ENCODE peak calls at places on chromosomes 7 and 10, in seven cellular contexts. C, X, I, U, Y, F and W are unnamed samples.
A peak's percentile ranks its signal among the peaks of the same experiment; 100 is the strongest.

GRCh38 chr7:80206763-80207162 is 72.1 kb downstream of the GNAI1 start:
- DNase-seq in F (no peak), Y (no peak), I (no peak), X (no peak), C (no peak), U (no peak), W (no peak)

GRCh38 chr10:127853868-127854768 is 38.6 kb downstream of the CLRN3 start:
- DNase-seq in I (no peak), Y (peak; percentile 66), C (peak; percentile 48), X (peak; percentile 43), U (peak; percentile 42), F (peak; percentile 81), W (no peak)

GRCh38 chr10:92181575-92181974 is 109.3 kb downstream of the CPEB3 start:
- DNase-seq in U (no peak), C (no peak), Y (no peak), X (no peak), F (no peak), I (no peak), W (no peak)

GRCh38 chr10:121900443-121901174 is 27.2 kb downstream of the ATE1 start:
- DNase-seq in C (peak; percentile 58), F (peak; percentile 21), X (peak; percentile 69), Y (peak; percentile 31), I (no peak), U (no peak), W (no peak)

GRCh38 chr7:145169908-145170307 is 334.1 kb upstream of the TPK1 start:
- DNase-seq in U (no peak), X (no peak), C (no peak), F (no peak), I (no peak), Y (no peak), W (no peak)

GRCh38 chr10:94116848-94117247 is 123.1 kb downstream of the PLCE1 start:
- DNase-seq in F (no peak), Y (no peak), X (no peak), I (no peak), U (no peak), C (no peak), W (no peak)

GRCh38 chr7:154695836-154696235 is 307.1 kb downstream of the PAXIP1 start:
- DNase-seq in Y (no peak), F (no peak), U (no peak), I (no peak), C (no peak), X (no peak), W (no peak)

GRCh38 chr10:84903320-84903719 is 574.9 kb downstream of the CCSER2 start:
- DNase-seq in F (no peak), U (no peak), Y (no peak), C (no peak), X (no peak), I (no peak), W (no peak)

GRCh38 chr10:62373995-62374861 is at the start of gene ZNF365:
- DNase-seq in I (peak; percentile 54), U (peak; percentile 20), C (no peak), Y (no peak), F (no peak), X (no peak), W (no peak)

GRCh38 chr10:26292058-26292457 is 75.5 kb downstream of the GAD2 start:
- DNase-seq in X (no peak), Y (no peak), U (no peak), I (no peak), F (no peak), C (no peak), W (no peak)

GRCh38 chr7:131897790-131898165 is 341.4 kb upstream of the PODXL start:
- DNase-seq in U (no peak), F (no peak), C (no peak), Y (no peak), X (no peak), I (no peak), W (no peak)

GRCh38 chr7:46754135-46754730 is 827.7 kb downstream of the TNS3 start:
- DNase-seq in I (no peak), F (no peak), C (no peak), X (no peak), Y (no peak), U (no peak), W (no peak)

GRCh38 chr7:83579740-83580139 is 69.2 kb downstream of the SEMA3E start:
- DNase-seq in U (no peak), Y (no peak), C (no peak), X (no peak), I (no peak), F (no peak), W (no peak)

GRCh38 chr10:68828833-68829232 is 1.5 kb downstream of the STOX1 start:
- DNase-seq in X (no peak), U (no peak), I (no peak), C (no peak), F (no peak), Y (no peak), W (no peak)

GRCh38 chr7:85630904-85631582 is 444.2 kb upstream of the SEMA3D start:
- DNase-seq in X (no peak), I (no peak), C (no peak), U (no peak), Y (no peak), F (no peak), W (no peak)

GRCh38 chr10:49532461-49532860 is 6.5 kb downstream of the ERCC6 start:
- DNase-seq in Y (no peak), X (no peak), C (no peak), U (no peak), F (no peak), I (no peak), W (no peak)

GRCh38 chr10:49539320-49539885 is 482 bp upstream of the ERCC6 start:
- DNase-seq in C (peak; percentile 24), U (no peak), F (peak; percentile 33), X (peak; percentile 23), I (no peak), Y (peak; percentile 36), W (no peak)

GRCh38 chr10:49538381-49539319 is at the start of gene ERCC6:
- DNase-seq in C (peak; percentile 94), I (peak; percentile 96), Y (peak; percentile 98), X (peak; percentile 97), U (peak; percentile 96), F (peak; percentile 98), W (peak; percentile 97)

GRCh38 chr10:49528977-49529506 is 9.9 kb downstream of the ERCC6 start:
- DNase-seq in C (no peak), U (no peak), Y (no peak), F (no peak), X (no peak), I (no peak), W (no peak)

DNA sequence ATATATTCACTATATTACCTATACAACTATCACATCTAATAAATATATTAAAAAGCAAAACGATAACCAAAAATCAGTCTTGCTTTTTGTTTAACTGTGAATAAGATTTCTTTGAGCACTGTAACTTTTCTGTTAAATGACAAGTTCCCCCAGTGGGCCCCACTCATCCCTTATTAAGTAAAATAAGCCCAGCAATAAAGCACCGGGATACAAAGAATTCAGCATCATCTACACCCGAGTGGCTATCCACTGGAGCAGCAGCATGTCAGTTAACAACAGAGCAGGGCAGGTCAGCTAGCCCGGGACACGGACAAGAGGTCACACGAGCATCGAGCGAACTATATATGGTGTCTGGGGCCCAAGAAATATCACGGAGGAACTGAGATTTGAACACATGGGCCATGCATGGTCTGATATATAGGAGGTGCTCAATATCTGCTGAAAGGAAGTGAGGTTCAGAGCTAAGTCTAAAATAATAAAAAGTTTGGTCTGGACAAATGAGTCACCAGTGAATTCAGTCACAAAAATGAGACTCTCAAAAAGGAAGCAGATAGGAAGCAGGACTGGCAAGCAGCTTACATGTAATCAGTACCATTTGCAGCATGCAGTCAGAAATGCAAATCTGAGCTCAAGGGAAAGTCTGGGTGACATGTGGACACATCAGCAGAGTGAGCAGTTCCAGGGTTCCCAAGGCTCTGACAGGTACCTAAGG is 4.1 kb downstream of the ERCC6 start:
- DNase-seq in F (peak; percentile 7), Y (no peak), X (no peak), U (no peak), I (no peak), C (no peak), W (no peak)
- TF ChIP-seq POLR2A in F (no peak), Y (no peak), X (no peak), U (no peak), I (no peak), C (no peak), W (no peak)

GRCh38 chr7:33981221-33981620 is 75.9 kb downstream of the BMPER start:
- DNase-seq in I (no peak), Y (no peak), F (no peak), U (no peak), X (no peak), C (no peak), W (no peak)

GRCh38 chr7:33979300-33979806 is 74.0 kb downstream of the BMPER start:
- DNase-seq in F (no peak), C (no peak), X (no peak), I (no peak), Y (no peak), U (no peak), W (no peak)

GRCh38 chr7:33979807-33980355 is 74.5 kb downstream of the BMPER start:
- DNase-seq in C (no peak), F (no peak), X (no peak), Y (no peak), I (no peak), U (no peak), W (no peak)

GRCh38 chr7:33981686-33982424 is 76.5 kb downstream of the BMPER start:
- DNase-seq in Y (no peak), C (no peak), U (no peak), I (no peak), X (no peak), F (no peak), W (no peak)

DNA sequence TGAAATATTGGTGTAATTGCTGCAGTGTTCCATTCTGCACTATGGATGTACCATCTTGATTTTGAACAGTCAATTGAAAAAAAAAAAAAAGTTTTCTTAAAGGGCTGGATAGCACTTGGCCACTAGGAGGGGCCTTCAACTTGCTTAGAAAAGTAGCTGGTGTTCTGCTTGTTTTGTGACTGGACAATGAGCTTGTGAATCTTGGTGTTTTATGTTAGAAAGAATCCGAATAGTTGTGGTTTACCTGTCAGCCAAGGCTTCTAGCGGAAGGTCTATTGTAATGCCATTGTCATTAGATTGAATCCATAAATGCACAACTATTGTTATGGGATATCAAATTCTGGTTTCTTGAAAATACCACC is 77.1 kb downstream of the BMPER start:
- DNase-seq in X (no peak), U (no peak), C (no peak), F (no peak), I (no peak), Y (no peak), W (no peak)
- TF ChIP-seq CTCF in X (peak; percentile 21), U (no peak), C (peak; percentile 21), F (no peak), I (no peak), Y (no peak), W (no peak)

DNA sequence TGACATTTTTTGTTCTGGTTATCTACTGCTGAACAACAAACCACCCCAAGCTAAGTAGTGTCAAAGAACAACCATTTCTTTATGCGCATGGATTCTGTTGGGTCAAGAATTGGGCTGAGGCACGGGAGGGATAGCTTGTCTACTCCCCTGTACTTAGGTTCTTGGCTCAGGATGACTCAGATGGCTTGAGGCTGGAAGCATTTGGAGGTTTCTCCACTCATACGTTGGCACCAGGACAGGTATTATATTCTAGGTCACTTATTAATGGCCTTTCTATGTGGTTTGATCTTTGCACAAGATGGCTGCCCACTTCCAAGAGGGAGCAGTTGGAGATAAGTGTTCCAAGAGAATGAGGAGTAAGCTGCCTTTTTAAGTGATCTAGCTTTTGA is 11.8 kb upstream of the TFAM start:
- DNase-seq in I (no peak), C (no peak), F (no peak), Y (no peak), U (no peak), X (no peak), W (no peak)
- H3K36me3 ChIP-seq in I (no peaks in the 10 kb centered on the region), C (no peaks in the 10 kb centered on the region), F (no peaks in the 10 kb centered on the region), Y (no peaks in the 10 kb centered on the region), U (no peaks in the 10 kb centered on the region), X (no peaks in the 10 kb centered on the region), W (no peaks in the 10 kb centered on the region)

GRCh38 chr10:33196710-33197406 is 137.6 kb downstream of the NRP1 start:
- DNase-seq in U (no peak), X (no peak), F (no peak), C (no peak), I (no peak), Y (peak; percentile 34), W (no peak)
- TF ChIP-seq POLR2A in U (no peak), X (no peak), F (no peak), C (no peak), I (no peak), Y (no peak), W (no peak)